ENCODE peak calls at places on chromosomes 1 and 21, in six cellular contexts. B is pons; M is LoVo; U is left cardiac atrium; Y is activated effector memory CD4-positive, alpha-beta T cell treated with anti-CD3 and anti-CD28 coated beads, Interleukin-2, amount 50 U/mL, for 16 hours; E is bronchial epithelial cell. L is an unnamed sample.

GRCh38 chr1:87367549-87367948 is 38.9 kb downstream of the LMO4 start:
- DNase-seq in B (no peak), M (no peak), U (no peak), Y (no peak), E (no peak), L (no peak)

GRCh38 chr1:87834941-87835340 is 506.3 kb downstream of the LMO4 start:
- DNase-seq in B (no peak), M (no peak), U (no peak), Y (no peak), E (peak; percentile 48), L (no peak)

GRCh38 chr1:100597069-100597741 is 59.3 kb downstream of the GPR88 start:
- DNase-seq in B (no peak), M (no peak), U (no peak), Y (no peak), E (peak; percentile 79), L (no peak)

GRCh38 chr1:227192163-227192562 is 126.1 kb downstream of the CDC42BPA start:
- DNase-seq in B (peak; percentile 7), M (peak; percentile 7), U (peak; percentile 29), Y (no peak), E (peak; percentile 88), L (no peak)

GRCh38 chr1:21232044-21232443 is 55.3 kb upstream of the EIF4G3 start:
- DNase-seq in B (peak; percentile 67), M (peak; percentile 59), U (no peak), Y (no peak), E (peak; percentile 47), L (peak; percentile 38)

GRCh38 chr1:64955093-64956066 is 11.0 kb downstream of the JAK1 start:
- DNase-seq in B (no peak), M (no peak), U (no peak), Y (no peak), E (no peak), L (no peak)

GRCh38 chr1:212727386-212728181 is 27.9 kb upstream of the BATF3 start:
- DNase-seq in B (no peak), M (no peak), U (no peak), Y (no peak), E (no peak), L (no peak)

GRCh38 chr21:37041706-37042271 is 31.1 kb downstream of the PIGP start:
- DNase-seq in B (no peak), M (no peak), U (no peak), Y (no peak), E (no peak), L (no peak)

GRCh38 chr1:153944005-153944821 is 2.3 kb downstream of the DENND4B start:
- DNase-seq in B (no peak), M (no peak), U (no peak), Y (no peak), E (no peak), L (no peak)

GRCh38 chr1:234537236-234537635 is 58.3 kb upstream of the TARBP1 start:
- DNase-seq in B (no peak), M (no peak), U (no peak), Y (peak; percentile 14), E (peak; percentile 68), L (no peak)

GRCh38 chr1:43853161-43853921 is 80.3 kb upstream of the ARTN start:
- DNase-seq in B (peak; percentile 32), M (peak; percentile 56), U (peak; percentile 58), Y (no peak), E (peak; percentile 81), L (peak; percentile 70)

GRCh38 chr1:206935491-206936067 is 10.7 kb downstream of the PIGR start:
- DNase-seq in B (no peak), M (no peak), U (no peak), Y (peak; percentile 76), E (no peak), L (peak; percentile 70)

GRCh38 chr1:98316286-98316685 is 345.2 kb upstream of the SNX7 start:
- DNase-seq in B (no peak), M (peak; percentile 68), U (no peak), Y (no peak), E (peak; percentile 58), L (no peak)

GRCh38 chr1:167922611-167923074 is 8.7 kb upstream of the ADCY10 start:
- DNase-seq in B (no peak), M (no peak), U (no peak), Y (no peak), E (peak; percentile 65), L (no peak)

GRCh38 chr1:152049291-152050073 is 12.7 kb upstream of the S100A11 start:
- DNase-seq in B (no peak), M (no peak), U (no peak), Y (no peak), E (peak; percentile 93), L (no peak)

GRCh38 chr1:9872430-9873165 is 37.5 kb downstream of the CTNNBIP1 start:
- DNase-seq in B (no peak), M (no peak), U (no peak), Y (no peak), E (peak; percentile 64), L (no peak)

GRCh38 chr1:18917071-18917799 is 14.9 kb upstream of the ALDH4A1 start:
- DNase-seq in B (no peak), M (no peak), U (no peak), Y (no peak), E (no peak), L (no peak)

GRCh38 chr1:24323281-24323680 is 4.1 kb downstream of the GRHL3 start:
- DNase-seq in B (no peak), M (peak; percentile 18), U (no peak), Y (no peak), E (peak; percentile 89), L (no peak)

GRCh38 chr1:48001696-48002095 is 4.5 kb upstream of the TRABD2B start:
- DNase-seq in B (no peak), M (no peak), U (no peak), Y (no peak), E (no peak), L (no peak)